ENCODE peak calls at places on chromosomes 16 and 17, in five cellular contexts. W is left cardiac atrium, F is left ventricle myocardium inferior, N is GM20000, I is left ventricle myocardium superior. P is an unnamed sample.

GRCh38 chr17:29112780-29113295 is 67.4 kb downstream of the MYO18A start:
- DNase-seq in W (peak), F (peak), N (no peak), I (peak), P (peak)

GRCh38 chr16:23754594-23755483 is at the start of gene CHP2:
- DNase-seq in W (peak), F (no peak), N (peak), I (peak), P (peak)

GRCh38 chr17:75679706-75680201 is 12.6 kb downstream of the SAP30BP start:
- DNase-seq in W (peak), F (no peak), N (no peak), I (peak), P (peak)

GRCh38 chr17:34620458-34620857 is 41.1 kb downstream of the TMEM132E start:
- DNase-seq in W (no peak), F (no peak), N (no peak), I (no peak), P (no peak)

GRCh38 chr17:29291163-29291752 is 2.7 kb downstream of the NUFIP2 start:
- DNase-seq in W (no peak), F (no peak), N (peak), I (no peak), P (no peak)

GRCh38 chr17:2899911-2900310 is 103.7 kb downstream of the RAP1GAP2 start:
- DNase-seq in W (no peak), F (no peak), N (no peak), I (no peak), P (no peak)

GRCh38 chr17:80408872-80409271 is 6.1 kb upstream of the ENDOV start:
- DNase-seq in W (no peak), F (no peak), N (no peak), I (no peak), P (no peak)

GRCh38 chr17:82544431-82545070 is 25.0 kb downstream of the FOXK2 start:
- DNase-seq in W (peak), F (peak), N (no peak), I (peak), P (peak)

GRCh38 chr17:31907342-31907975 is 6.0 kb upstream of the UTP6 start:
- DNase-seq in W (peak), F (no peak), N (no peak), I (no peak), P (peak)

GRCh38 chr16:74034862-74035261 is 261.8 kb upstream of the PSMD7 start:
- DNase-seq in W (no peak), F (no peak), N (no peak), I (no peak), P (no peak)

GRCh38 chr17:62627219-62627903 is at the start of gene MRC2:
- DNase-seq in W (peak), F (peak), N (peak), I (peak), P (peak)

GRCh38 chr16:86576591-86577313 is 1.6 kb upstream of the FOXL1 start:
- DNase-seq in W (no peak), F (no peak), N (no peak), I (peak), P (peak)

GRCh38 chr16:53803998-53804397 is 100.0 kb downstream of the FTO start:
- DNase-seq in W (no peak), F (no peak), N (no peak), I (no peak), P (no peak)

GRCh38 chr17:43611230-43611969 is 50.3 kb downstream of the MEOX1 start:
- DNase-seq in W (no peak), F (no peak), N (no peak), I (no peak), P (no peak)

GRCh38 chr17:83181991-83182619 is 102.7 kb downstream of the METRNL start:
- DNase-seq in W (peak), F (no peak), N (no peak), I (no peak), P (peak)

GRCh38 chr16:57884655-57885133 is 82.4 kb upstream of the KIFC3 start:
- DNase-seq in W (no peak), F (no peak), N (no peak), I (no peak), P (no peak)

P was measured in right cardiac atrium.